ENCODE peak calls at places on chromosome 12, in nine cellular contexts. F, O, L, Z, X, M, Y, J and Q are unnamed samples. For H3K27me3, the result is how much of the 10 kb centered on the place peaks cover.

GRCh38 chr12:93616584-93617101 is 44.2 kb downstream of the SOCS2 start:
- DNase-seq in F (no peak), Y (no peak), M (no peak), O (no peak), X (no peak), J (no peak), Z (peak), L (no peak), Q (no peak)

GRCh38 chr12:20451759-20452158 is 83.4 kb downstream of the PDE3A start:
- DNase-seq in Y (no peak), M (no peak), Z (no peak), O (no peak), J (no peak), F (no peak), L (no peak), X (no peak), Q (no peak)

GRCh38 chr12:50733720-50734119 is 30.2 kb upstream of the ATF1 start:
- DNase-seq in J (no peak), X (no peak), F (no peak), L (no peak), Y (no peak), O (no peak), Z (no peak), M (no peak), Q (no peak)

GRCh38 chr12:58801986-58802385 is 118.3 kb downstream of the LRIG3 start:
- DNase-seq in Y (no peak), X (no peak), O (no peak), J (no peak), F (no peak), M (no peak), Z (no peak), L (no peak), Q (no peak)

GRCh38 chr12:49428652-49429549 is 61.6 kb downstream of the SPATS2 start:
- DNase-seq in Y (no peak), X (no peak), L (no peak), M (no peak), F (no peak), J (no peak), Z (no peak), O (no peak), Q (no peak)

GRCh38 chr12:32183646-32184045 is 77.0 kb downstream of the BICD1 start:
- DNase-seq in X (no peak), M (no peak), J (no peak), L (no peak), O (no peak), Y (no peak), F (no peak), Z (no peak), Q (no peak)

GRCh38 chr12:22406622-22407021 is 72.1 kb upstream of the ST8SIA1 start:
- DNase-seq in Z (no peak), X (no peak), F (no peak), Y (no peak), J (no peak), L (no peak), M (no peak), O (no peak), Q (no peak)

GRCh38 chr12:116528498-116528897 is 30.7 kb upstream of the MAP1LC3B2 start:
- DNase-seq in X (no peak), J (no peak), O (no peak), F (no peak), Z (no peak), M (no peak), Y (no peak), L (no peak), Q (no peak)

GRCh38 chr12:9049520-9050133 is 60.3 kb downstream of the KLRG1 start:
- DNase-seq in L (peak), J (no peak), Y (no peak), X (no peak), Z (no peak), M (no peak), F (peak), O (peak), Q (no peak)

GRCh38 chr12:123105427-123105826 is 45.5 kb downstream of the PITPNM2 start:
- DNase-seq in X (no peak), Z (peak), Y (no peak), J (no peak), F (no peak), O (no peak), M (no peak), L (no peak), Q (no peak)

GRCh38 chr12:118850244-118850825 is 131.0 kb upstream of the SRRM4 start:
- DNase-seq in F (peak), X (no peak), M (no peak), O (no peak), Z (peak), L (peak), Y (no peak), J (no peak), Q (no peak)

GRCh38 chr12:116194935-116195431 is 82.5 kb downstream of the MED13L start:
- DNase-seq in Y (no peak), O (peak), J (no peak), F (no peak), X (no peak), L (no peak), Z (no peak), M (no peak), Q (no peak)

GRCh38 chr12:49389092-49389703 is 21.9 kb downstream of the SPATS2 start:
- DNase-seq in M (peak), Y (peak), Z (peak), O (peak), J (peak), X (no peak), F (no peak), L (no peak), Q (no peak)

GRCh38 chr12:16946691-16947090 is 340.7 kb upstream of the LMO3 start:
- DNase-seq in Y (no peak), O (no peak), Z (no peak), M (no peak), X (no peak), L (no peak), F (no peak), J (no peak), Q (no peak)

GRCh38 chr12:8014836-8015235 is 17.7 kb upstream of the FOXJ2 start:
- DNase-seq in J (no peak), Y (no peak), Z (no peak), F (no peak), M (no peak), X (no peak), O (no peak), L (no peak), Q (no peak)

GRCh38 chr12:50619610-50619958 is 114.8 kb downstream of the DIP2B start:
- DNase-seq in Z (no peak), X (no peak), M (no peak), O (no peak), L (no peak), Y (no peak), F (no peak), J (no peak), Q (no peak)

GRCh38 chr12:46266869-46267617 is 1.8 kb downstream of the SLC38A1 start:
- DNase-seq in X (no peak), F (no peak), J (peak), O (peak), L (peak), M (peak), Z (peak), Y (peak), Q (peak)

GRCh38 chr12:4080213-4080612 is 193.3 kb upstream of the CCND2 start:
- DNase-seq in F (no peak), Y (no peak), J (no peak), L (peak), X (no peak), O (no peak), Z (no peak), M (no peak), Q (no peak)

GRCh38 chr12:30630378-30631285 is 65.0 kb downstream of the IPO8 start:
- DNase-seq in M (no peak), F (no peak), Y (no peak), L (no peak), Z (no peak), J (no peak), X (no peak), O (no peak), Q (no peak)

GRCh38 chr12:26874501-26875296 is 41.7 kb upstream of the ITPR2 start:
- DNase-seq in M (no peak), Y (no peak), X (no peak), O (no peak), J (no peak), L (no peak), Z (no peak), F (no peak), Q (no peak)

GRCh38 chr12:93109794-93110203 is 180.7 kb upstream of the EEA1 start:
- DNase-seq in M (no peak), J (no peak), Z (no peak), F (no peak), Y (no peak), X (no peak), O (no peak), L (no peak), Q (peak)

GRCh38 chr12:109549613-109550309 is 23.5 kb downstream of the MMAB start:
- DNase-seq in M (no peak), Z (no peak), J (no peak), Y (no peak), L (no peak), O (no peak), X (no peak), F (no peak), Q (no peak)

GRCh38 chr12:26034371-26035142 is 76.1 kb downstream of the RASSF8 start:
- DNase-seq in Y (no peak), Z (no peak), X (no peak), L (no peak), O (no peak), F (no peak), J (no peak), M (no peak), Q (no peak)

GRCh38 chr12:24730461-24730896 is 218.4 kb downstream of the BCAT1 start:
- DNase-seq in M (no peak), F (no peak), Z (no peak), O (no peak), X (no peak), Y (no peak), L (no peak), J (no peak), Q (no peak)

GRCh38 chr12:131287938-131288797 is 334.5 kb downstream of the ADGRD1 start:
- DNase-seq in J (no peak), Z (no peak), L (no peak), O (no peak), X (no peak), Y (no peak), F (no peak), M (peak), Q (no peak)

GRCh38 chr12:70692681-70693288 is 55.6 kb upstream of the PTPRB start:
- DNase-seq in J (no peak), X (no peak), M (no peak), Z (no peak), Y (no peak), F (peak), L (no peak), O (no peak), Q (no peak)

GRCh38 chr12:113439606-113440030 is 17.4 kb downstream of the SDSL start:
- DNase-seq in O (no peak), L (peak), Y (no peak), J (peak), X (no peak), Z (peak), F (peak), M (no peak), Q (peak)

GRCh38 chr12:27822076-27822712 is 42.2 kb upstream of the MANSC4 start:
- DNase-seq in Y (peak), Z (no peak), O (peak), L (no peak), M (no peak), F (no peak), X (no peak), J (no peak), Q (no peak)

GRCh38 chr12:49108958-49109404 is 1.7 kb downstream of the LMBR1L start:
- DNase-seq in F (no peak), Z (no peak), M (peak), Y (no peak), X (no peak), J (no peak), L (peak), O (no peak), Q (peak)

GRCh38 chr12:80912906-80913769 is 24.6 kb downstream of the LIN7A start:
- DNase-seq in X (no peak), L (no peak), F (no peak), Z (no peak), M (no peak), J (no peak), Y (no peak), O (no peak), Q (no peak)

GRCh38 chr12:122830517-122831214 is 4.6 kb upstream of the HIP1R start:
- DNase-seq in Y (no peak), L (peak), X (no peak), J (no peak), Z (no peak), O (no peak), M (no peak), F (peak), Q (no peak)

GRCh38 chr12:52506858-52507715 is 13.1 kb downstream of the KRT5 start:
- DNase-seq in M (no peak), Z (peak), J (no peak), O (no peak), L (peak), F (no peak), Y (no peak), X (no peak), Q (no peak)

GRCh38 chr12:77049767-77050353 is 15.5 kb downstream of the E2F7 start:
- DNase-seq in F (peak), L (peak), Z (no peak), Y (no peak), M (no peak), X (no peak), O (no peak), J (no peak), Q (no peak)

GRCh38 chr12:21528953-21529352 is 2.9 kb downstream of the SPX start:
- DNase-seq in Y (no peak), F (no peak), J (peak), Z (no peak), O (no peak), X (no peak), M (no peak), L (no peak), Q (no peak)

GRCh38 chr12:2284321-2284813 is 231.6 kb downstream of the CACNA1C start:
- DNase-seq in Z (no peak), Y (no peak), O (no peak), X (no peak), F (no peak), M (peak), L (no peak), J (no peak), Q (no peak)

GRCh38 chr12:125683748-125684381 is 618.6 kb downstream of the AACS start:
- DNase-seq in X (no peak), Z (peak), L (no peak), J (peak), M (peak), F (no peak), O (no peak), Y (no peak), Q (no peak)

GRCh38 chr12:45284096-45284901 is 68.4 kb downstream of the ANO6 start:
- DNase-seq in Z (peak), L (peak), O (no peak), Y (no peak), X (no peak), M (no peak), F (no peak), J (no peak), Q (no peak)

DNA sequence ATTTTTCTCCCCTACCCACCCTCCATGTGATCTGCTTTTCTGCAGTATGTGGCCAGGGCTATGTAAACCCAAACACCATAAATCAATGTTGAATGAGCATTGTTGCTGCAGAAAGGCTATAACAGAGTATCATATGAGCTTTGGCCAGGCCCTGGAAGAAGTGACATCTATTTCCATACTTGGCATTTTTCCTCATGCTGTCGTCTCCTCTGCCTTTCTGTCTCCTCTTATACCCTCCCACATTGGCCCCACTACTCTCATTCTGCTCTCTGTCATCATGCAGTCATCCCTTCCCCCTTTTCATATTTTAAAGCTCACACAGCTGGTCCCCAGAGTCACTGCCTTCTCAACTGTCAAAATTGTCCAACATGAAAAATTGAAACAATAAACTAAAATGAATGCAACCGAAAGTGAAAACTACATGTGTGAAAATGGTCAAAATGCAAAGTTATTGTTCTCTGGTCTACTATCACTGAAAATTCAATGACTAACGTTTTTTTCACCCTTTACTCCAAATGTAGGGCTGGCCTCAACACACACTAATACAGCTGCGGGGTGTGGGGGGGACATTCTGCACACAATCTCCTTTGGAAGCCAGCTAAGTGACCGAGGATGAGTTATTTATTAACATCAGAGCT is 290.7 kb upstream of the TMPO start:
- DNase-seq in J (no peak), F (no peak), X (no peak), L (no peak), O (no peak), Y (no peak), Z (no peak), M (no peak), Q (no peak)
- H3K27ac ChIP-seq in J (no peak), F (no peak), X (no peak), L (no peak), O (no peak), Y (no peak), Z (no peak), M (no peak), Q (no peak)

GRCh38 chr12:107164392-107164791 is 71.0 kb upstream of the CRY1 start:
- DNase-seq in O (no peak), L (no peak), F (no peak), Z (no peak), J (no peak), X (no peak), Y (no peak), M (no peak), Q (no peak)
- H3K27me3 ChIP-seq in O (under half), L (under half), F (under half), Z (under half), J (under half), X (under half), Y (under half), M (under half), Q (under half)

GRCh38 chr12:6334359-6334758 is 7.5 kb downstream of the TNFRSF1A start:
- DNase-seq in M (no peak), F (no peak), J (no peak), Y (no peak), L (no peak), Z (no peak), O (no peak), X (no peak), Q (no peak)
- H3K27ac ChIP-seq in M (peak), F (no peak), J (peak), Y (no peak), L (peak), Z (no peak), O (no peak), X (peak), Q (no peak)

GRCh38 chr12:100988278-100988625 is 193.7 kb downstream of the ANO4 start:
- DNase-seq in L (no peak), J (no peak), O (no peak), Y (no peak), F (no peak), M (no peak), X (no peak), Z (peak), Q (no peak)
- H3K27me3 ChIP-seq in L (under half), J (under half), O (under half), Y (under half), F (under half), M (under half), X (under half), Z (under half), Q (under half)

DNA sequence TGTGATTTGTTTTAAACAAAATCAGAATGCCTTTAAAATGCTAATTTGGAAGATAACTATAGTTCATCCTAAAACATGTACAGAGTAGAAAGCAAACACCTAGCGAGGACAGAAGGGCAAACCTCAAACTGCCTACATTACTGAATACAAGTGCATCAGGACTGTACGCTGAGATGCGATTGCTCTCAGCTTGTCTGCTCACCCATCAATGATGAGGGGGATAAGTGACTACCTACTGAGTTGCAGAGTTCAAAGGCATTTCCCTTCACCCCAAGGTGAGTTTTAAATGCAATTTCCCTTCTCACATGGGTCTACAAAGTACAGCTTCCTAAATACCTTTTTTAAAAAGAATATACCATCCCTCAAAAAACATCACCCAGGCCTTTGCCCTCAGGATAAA is 52.9 kb downstream of the PHLDA1 start:
- DNase-seq in J (no peak), Y (no peak), Z (no peak), O (peak), X (no peak), M (no peak), L (no peak), F (no peak), Q (no peak)
- H3K27ac ChIP-seq in J (peak), Y (peak), Z (no peak), O (peak), X (peak), M (peak), L (peak), F (no peak), Q (no peak)

GRCh38 chr12:108321688-108322087 is 17.4 kb downstream of the CMKLR1 start:
- DNase-seq in Z (no peak), L (no peak), J (no peak), Y (no peak), X (no peak), M (no peak), F (no peak), O (no peak), Q (no peak)
- H3K27me3 ChIP-seq in Z (under half), L (under half), J (under half), Y (under half), X (under half), M (under half), F (under half), O (under half), Q (under half)

GRCh38 chr12:96194901-96195844 is 998 bp downstream of the ELK3 start:
- DNase-seq in M (peak), O (peak), J (peak), Y (peak), F (peak), Z (peak), L (peak), X (no peak), Q (peak)

GRCh38 chr12:96197503-96198272 is 3.5 kb downstream of the ELK3 start:
- DNase-seq in Z (no peak), M (no peak), L (no peak), F (no peak), J (no peak), X (no peak), O (no peak), Y (no peak), Q (no peak)

GRCh38 chr12:96198970-96199369 is 4.8 kb downstream of the ELK3 start:
- DNase-seq in M (no peak), F (no peak), L (no peak), J (no peak), X (no peak), Y (no peak), O (no peak), Z (no peak), Q (no peak)

GRCh38 chr12:96195845-96196451 is 1.8 kb downstream of the ELK3 start:
- DNase-seq in O (peak), Z (peak), F (no peak), J (no peak), X (no peak), M (no peak), Y (peak), L (no peak), Q (no peak)

GRCh38 chr12:96196781-96197180 is 2.6 kb downstream of the ELK3 start:
- DNase-seq in J (no peak), X (no peak), F (no peak), O (peak), Z (no peak), M (no peak), L (no peak), Y (peak), Q (no peak)
- H3K27ac ChIP-seq in J (peak), X (peak), F (no peak), O (peak), Z (no peak), M (peak), L (peak), Y (peak), Q (no peak)

GRCh38 chr12:98422359-98422758 is 93.0 kb upstream of the TMPO start:
- DNase-seq in Z (no peak), F (no peak), Y (no peak), O (no peak), L (no peak), X (no peak), J (no peak), M (no peak), Q (no peak)
- H3K27me3 ChIP-seq in Z (under half), F (under half), Y (under half), O (under half), L (under half), X (under half), J (under half), M (under half), Q (under half)